ENCODE peak calls at places on chromosomes 2 and 18, in eight cellular contexts. W is NT2/D1, V is HCT116, T is colonic mucosa, O is GM23248, C is fibroblast of lung, F is H1, H is neuronal stem cell. U is an unnamed sample. For H3K36me3, the result is how much of the 10 kb centered on the place peaks cover.

GRCh38 chr2:164917296-164917903 is 37.9 kb downstream of the SLC38A11 start:
- DNase-seq in T (peak), V (peak), C (peak), W (peak), H (peak), F (no peak), O (peak), U (no peak)

GRCh38 chr2:227774011-227774624 is 28.4 kb downstream of the SCYGR8 start:
- DNase-seq in V (peak), C (no peak), W (no peak), F (peak), T (no peak), O (peak), H (no peak), U (no peak)

GRCh38 chr18:77107218-77107815 is 25.3 kb downstream of the MBP start:
- DNase-seq in V (no peak), O (no peak), C (peak), F (peak), H (no peak), W (no peak), T (no peak), U (no peak)

GRCh38 chr2:170747921-170748320 is 22.3 kb upstream of the ERICH2 start:
- DNase-seq in C (peak), H (no peak), F (no peak), O (peak), W (no peak), V (no peak), T (no peak), U (no peak)

GRCh38 chr18:35378206-35378795 is 1.2 kb upstream of the ZNF396 start:
- DNase-seq in H (no peak), T (no peak), F (no peak), V (no peak), W (no peak), C (peak), O (peak), U (no peak)

GRCh38 chr2:27494944-27495554 is at the start of gene FNDC4:
- DNase-seq in C (peak), F (peak), T (no peak), V (no peak), H (peak), O (peak), W (no peak), U (no peak)

GRCh38 chr2:156017486-156017885 is 315.0 kb downstream of the NR4A2 start:
- DNase-seq in O (no peak), H (no peak), F (no peak), V (no peak), T (no peak), C (no peak), W (no peak), U (no peak)

GRCh38 chr2:95264626-95265025 is 9.6 kb upstream of the PROM2 start:
- DNase-seq in V (no peak), H (no peak), C (peak), T (no peak), F (no peak), W (no peak), O (peak), U (no peak)

GRCh38 chr18:7919565-7919964 is 352.4 kb downstream of the PTPRM start:
- DNase-seq in T (no peak), F (no peak), H (no peak), W (no peak), O (no peak), V (no peak), C (no peak), U (no peak)

GRCh38 chr2:64532030-64532429 is 7.9 kb downstream of the AFTPH start:
- DNase-seq in C (no peak), F (no peak), H (no peak), W (no peak), T (no peak), V (no peak), O (no peak), U (no peak)

GRCh38 chr2:239811806-239812560 is 213.2 kb downstream of the NDUFA10 start:
- DNase-seq in V (no peak), W (no peak), F (no peak), O (no peak), T (no peak), H (no peak), C (no peak), U (no peak)

GRCh38 chr2:207055254-207055653 is 110.5 kb downstream of the KLF7 start:
- DNase-seq in F (no peak), H (no peak), V (no peak), W (no peak), C (no peak), T (no peak), O (no peak), U (no peak)

GRCh38 chr18:72075040-72075439 is 469.1 kb downstream of the CBLN2 start:
- DNase-seq in C (no peak), W (no peak), F (no peak), H (no peak), V (no peak), T (no peak), O (no peak), U (no peak)

GRCh38 chr18:77112161-77112801 is 20.3 kb downstream of the MBP start:
- DNase-seq in V (no peak), T (no peak), C (no peak), H (no peak), W (no peak), O (no peak), F (peak), U (no peak)

GRCh38 chr2:73852020-73852419 is 23.3 kb downstream of the STAMBP start:
- DNase-seq in W (no peak), T (no peak), C (peak), H (no peak), V (peak), O (peak), F (no peak), U (no peak)

GRCh38 chr2:8927510-8928456 is 75.7 kb downstream of the MBOAT2 start:
- DNase-seq in C (no peak), O (no peak), V (no peak), H (no peak), W (no peak), T (no peak), F (no peak), U (no peak)

GRCh38 chr18:58254873-58255511 is 211.0 kb downstream of the NEDD4L start:
- DNase-seq in H (no peak), W (peak), T (no peak), C (no peak), F (peak), V (no peak), O (no peak), U (no peak)

GRCh38 chr2:106144621-106145331 is 49.3 kb downstream of the UXS1 start:
- DNase-seq in V (no peak), F (no peak), H (no peak), T (no peak), O (no peak), W (no peak), C (peak), U (no peak)

GRCh38 chr2:39920318-39920775 is 141.3 kb upstream of the THUMPD2 start:
- DNase-seq in O (no peak), F (no peak), H (no peak), T (no peak), V (no peak), C (no peak), W (no peak), U (no peak)

DNA sequence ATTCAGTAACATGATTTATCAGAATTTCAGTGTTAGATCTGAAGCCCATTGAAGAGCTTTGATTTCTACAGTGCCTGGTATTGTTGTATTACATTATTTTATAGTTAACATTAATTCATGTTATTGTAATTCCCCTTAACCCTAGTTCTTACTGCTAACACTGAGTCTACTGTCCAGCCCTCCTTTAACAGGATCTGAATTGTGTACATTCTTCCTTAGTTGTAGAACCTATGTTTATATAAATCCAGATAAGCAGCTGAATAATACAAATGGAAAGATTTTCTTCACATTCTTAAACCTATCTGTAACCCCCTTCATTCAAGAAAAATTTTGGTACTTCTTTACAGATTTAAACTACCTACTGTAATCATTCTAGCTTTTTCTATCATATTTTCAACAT is 14.7 kb downstream of the NDUFAF7 start:
- DNase-seq in W (no peak), H (no peak), V (no peak), O (no peak), F (no peak), T (no peak), C (no peak), U (no peak)
- H3K36me3 ChIP-seq in W (half or more), H (under half), V (half or more), O (half or more), F (under half), T (under half), C (under half), U (half or more)

DNA sequence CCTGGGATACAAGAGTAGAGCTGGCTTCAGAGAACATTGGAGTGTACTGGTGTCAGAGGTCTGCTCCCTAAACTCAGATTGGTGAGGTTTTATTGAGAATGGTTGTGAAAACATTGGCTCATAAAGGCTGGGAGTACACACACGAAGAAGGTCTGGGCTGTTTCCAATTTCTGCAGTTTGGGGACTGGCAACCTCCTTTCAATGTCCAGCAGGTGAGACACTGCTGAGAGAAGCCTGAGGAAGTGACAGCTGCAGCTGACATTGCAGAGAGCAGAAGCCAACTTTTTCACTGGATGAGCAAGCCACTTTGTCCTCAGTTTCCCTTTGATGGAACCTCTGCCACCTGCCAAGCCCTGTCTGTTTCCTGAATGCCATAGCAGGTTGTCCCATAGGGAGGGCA is 346.6 kb upstream of the SPRED2 start:
- DNase-seq in H (no peak), W (no peak), C (no peak), V (no peak), F (no peak), T (no peak), O (no peak), U (no peak)
- H3K4me3 ChIP-seq in H (no peak), W (no peak), C (no peak), V (no peak), F (no peak), T (no peak), O (no peak), U (no peak)

DNA sequence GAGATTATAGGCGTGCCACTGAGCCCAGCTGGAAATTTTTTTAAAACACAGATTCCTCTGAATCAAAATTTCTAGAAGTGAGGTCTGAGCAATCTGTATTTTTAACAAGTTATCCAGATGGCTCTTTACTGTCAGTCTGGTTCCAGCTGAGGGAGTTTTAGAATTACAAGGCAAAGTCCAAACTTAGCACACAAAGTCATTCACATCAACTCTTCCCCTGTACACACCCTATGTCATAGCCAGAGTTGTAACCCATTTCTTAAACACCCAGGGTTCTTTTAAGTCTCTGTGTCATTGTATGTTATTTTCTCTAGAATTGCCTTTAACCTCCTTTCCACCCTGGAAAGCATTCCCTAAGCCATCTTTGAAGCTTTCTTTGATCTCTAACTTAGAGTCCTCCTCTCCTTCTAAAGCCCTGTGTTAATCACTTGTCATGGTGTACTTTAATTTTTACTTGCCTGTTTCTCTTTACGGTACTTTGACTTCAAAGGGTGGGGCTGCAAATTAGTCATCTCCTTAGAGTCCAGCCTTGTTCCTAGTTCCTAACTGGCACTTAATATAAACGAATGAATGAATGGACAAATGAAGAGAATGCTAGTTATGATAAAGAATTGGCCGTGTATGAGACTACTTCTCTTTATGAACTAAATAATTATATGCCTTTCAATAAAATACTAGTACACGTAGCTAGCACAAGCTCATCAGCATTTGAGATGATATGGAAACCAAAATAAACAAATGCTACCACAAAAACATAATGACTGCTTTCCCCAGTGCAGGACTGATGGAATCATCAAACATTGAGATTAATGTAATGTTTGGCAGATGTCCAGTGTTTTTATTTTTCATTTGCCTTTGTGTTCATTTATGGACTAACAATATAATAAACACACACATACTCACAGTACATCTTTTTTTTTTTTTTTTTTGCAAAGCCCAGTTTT is 12.0 kb upstream of the ACTR3 start:
- DNase-seq in C (peak), H (no peak), T (no peak), W (no peak), V (peak), F (no peak), O (peak), U (no peak)
- H3K9ac ChIP-seq in C (no peak), H (no peak), T (peak), W (no peak), V (peak), F (no peak), O (peak), U (no peak)

DNA sequence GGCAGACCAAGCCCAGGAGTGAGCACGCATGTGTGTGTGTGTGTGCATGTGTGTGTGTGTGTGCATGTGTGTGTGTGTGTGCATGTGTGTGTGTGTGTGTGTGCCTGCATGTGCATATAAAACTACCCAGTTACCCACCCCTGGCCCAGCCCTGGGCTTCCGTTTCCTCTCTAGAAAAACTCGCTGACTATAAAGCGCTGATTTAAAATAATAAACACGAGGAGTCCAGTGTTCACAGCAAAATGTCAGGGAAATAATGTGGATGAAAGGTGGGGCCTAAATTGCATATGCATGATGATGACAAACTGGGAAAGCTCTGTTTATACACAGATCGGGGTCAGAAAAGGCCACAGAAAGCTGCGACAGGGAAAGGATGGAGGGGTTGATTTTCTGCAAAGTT is 7.5 kb downstream of the ADCY3 start:
- DNase-seq in T (peak), F (no peak), O (no peak), H (no peak), W (no peak), V (no peak), C (no peak), U (no peak)
- H3K36me3 ChIP-seq in T (under half), F (under half), O (under half), H (under half), W (under half), V (under half), C (under half), U (under half)

DNA sequence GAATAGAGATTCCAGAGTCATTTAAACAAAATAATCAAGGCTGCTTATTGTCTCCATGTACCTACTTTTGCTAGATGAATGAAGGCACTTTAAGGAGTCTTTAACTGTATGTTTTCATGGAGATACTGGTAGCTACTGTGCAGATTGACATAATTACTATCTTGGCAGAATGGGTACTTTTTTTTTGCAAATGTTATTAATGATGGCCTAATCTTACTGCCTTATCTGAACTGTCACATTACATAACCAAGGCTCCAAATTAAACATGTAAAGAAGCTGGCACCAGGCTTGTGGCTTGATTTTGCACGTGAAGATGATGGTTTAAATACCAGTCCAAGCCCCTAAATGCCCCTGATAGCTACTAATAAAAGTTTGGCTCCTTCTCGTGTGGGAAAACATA is 4.0 kb downstream of the TRIB2 start:
- DNase-seq in V (no peak), F (no peak), O (no peak), W (no peak), C (peak), H (no peak), T (no peak), U (no peak)
- H3K4me3 ChIP-seq in V (no peak), F (peak), O (peak), W (no peak), C (peak), H (peak), T (no peak), U (peak)

GRCh38 chr2:241148891-241149674 is at the start of gene PASK:
- DNase-seq in W (peak), F (peak), T (peak), C (peak), O (peak), V (peak), H (peak), U (peak)
- H3K9ac ChIP-seq in W (peak), F (peak), T (peak), C (peak), O (peak), V (peak), H (peak), U (peak)

GRCh38 chr2:88123975-88124917 is 3.6 kb downstream of the FABP1 start:
- DNase-seq in F (no peak), V (no peak), T (no peak), O (no peak), C (no peak), W (no peak), H (no peak), U (no peak)

GRCh38 chr2:88121678-88122077 is 6.2 kb downstream of the FABP1 start:
- DNase-seq in W (no peak), T (no peak), F (no peak), V (no peak), O (no peak), H (no peak), C (no peak), U (no peak)

GRCh38 chr2:88125344-88125923 is 2.4 kb downstream of the FABP1 start:
- DNase-seq in F (no peak), O (no peak), C (no peak), T (no peak), H (no peak), V (no peak), W (no peak), U (no peak)

GRCh38 chr2:88122141-88122884 is 5.5 kb downstream of the FABP1 start:
- DNase-seq in V (no peak), F (no peak), C (no peak), H (no peak), W (no peak), O (no peak), T (peak), U (no peak)

GRCh38 chr2:88123164-88123974 is 4.5 kb downstream of the FABP1 start:
- DNase-seq in V (no peak), T (no peak), H (no peak), W (no peak), O (no peak), C (no peak), F (no peak), U (no peak)
- H3K36me3 ChIP-seq in V (under half), T (under half), H (under half), W (under half), O (under half), C (under half), F (under half), U (under half)

DNA sequence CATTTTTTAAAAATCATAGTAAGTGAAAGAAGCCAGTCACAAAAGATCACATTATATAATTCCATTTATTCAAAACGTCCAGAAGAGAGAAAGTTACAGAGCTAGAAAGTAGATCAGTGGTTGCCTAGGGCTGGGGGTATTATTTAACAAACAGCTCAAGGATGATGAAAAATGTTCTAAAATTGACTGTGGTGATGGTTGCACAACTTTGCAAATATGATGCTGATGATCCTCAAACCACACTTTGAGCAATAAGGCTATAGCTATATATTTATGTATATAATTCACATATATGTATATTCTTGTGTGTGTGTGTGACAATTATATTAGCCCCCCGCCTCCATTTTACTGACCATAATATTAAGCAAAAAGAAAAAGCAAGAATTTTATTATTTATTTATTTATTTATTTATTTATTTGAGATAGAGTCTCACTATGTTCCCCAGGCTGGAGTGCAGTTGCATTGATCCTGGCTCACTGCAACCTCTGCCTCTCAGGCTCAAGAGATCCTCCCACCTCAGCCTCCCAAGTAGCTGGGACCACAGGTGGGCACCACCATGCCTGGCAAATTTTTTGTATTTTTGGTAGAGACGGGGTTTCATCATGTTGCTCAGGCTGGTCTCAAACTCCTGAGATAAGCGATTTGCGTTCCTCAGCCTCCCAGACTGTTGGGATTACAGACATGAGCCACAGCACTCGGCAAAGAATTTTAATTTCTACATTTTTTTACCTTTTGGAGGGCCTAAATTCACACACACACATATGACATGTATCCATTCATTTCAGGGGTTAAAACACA is 1.9 kb downstream of the WDR12 start:
- DNase-seq in F (no peak), T (no peak), H (no peak), W (no peak), V (no peak), C (no peak), O (peak), U (no peak)
- H3K4me3 ChIP-seq in F (peak), T (no peak), H (peak), W (peak), V (peak), C (no peak), O (peak), U (peak)

GRCh38 chr2:212919238-212919637 is 232.2 kb downstream of the IKZF2 start:
- DNase-seq in F (no peak), T (no peak), C (no peak), H (no peak), O (no peak), V (no peak), W (no peak), U (no peak)

GRCh38 chr2:212923393-212923792 is 228.0 kb downstream of the IKZF2 start:
- DNase-seq in H (no peak), C (no peak), W (no peak), T (no peak), V (no peak), F (no peak), O (no peak), U (no peak)

GRCh38 chr2:212921711-212922110 is 229.7 kb downstream of the IKZF2 start:
- DNase-seq in T (no peak), V (no peak), C (no peak), F (no peak), O (no peak), W (no peak), H (no peak), U (no peak)

GRCh38 chr2:212921061-212921460 is 230.4 kb downstream of the IKZF2 start:
- DNase-seq in O (no peak), H (no peak), F (no peak), V (no peak), C (no peak), W (no peak), T (no peak), U (no peak)

GRCh38 chr2:212922701-212923100 is 228.7 kb downstream of the IKZF2 start:
- DNase-seq in O (peak), V (no peak), F (no peak), C (no peak), H (no peak), W (no peak), T (no peak), U (no peak)
- H3K9ac ChIP-seq in O (no peak), V (no peak), F (no peak), C (no peak), H (no peak), W (no peak), T (no peak), U (no peak)